ENCODE peak calls at places on chromosomes 12 and 14, in six cellular contexts. K is CD14-positive monocyte, Z is lung, N is AG10803, B is foreskin fibroblast, A is GM23338. W is an unnamed sample.

GRCh38 chr14:91835197-91835919 is 32.0 kb downstream of the TC2N start:
- DNase-seq in K (no peak), Z (no peak), N (no peak), B (no peak), A (peak), W (peak)

GRCh38 chr14:63267171-63267570 is 51.6 kb downstream of the GPHB5 start:
- DNase-seq in K (no peak), Z (no peak), N (no peak), B (no peak), A (no peak), W (no peak)

GRCh38 chr12:108599541-108599940 is 1.7 kb upstream of the TMEM119 start:
- DNase-seq in K (no peak), Z (no peak), N (no peak), B (no peak), A (no peak), W (no peak)

GRCh38 chr14:35107866-35108265 is 13.9 kb downstream of the PPP2R3C start:
- DNase-seq in K (no peak), Z (no peak), N (no peak), B (no peak), A (no peak), W (no peak)

GRCh38 chr12:64820593-64820992 is 3.9 kb upstream of the TBC1D30 start:
- DNase-seq in K (no peak), Z (no peak), N (no peak), B (no peak), A (no peak), W (no peak)

GRCh38 chr12:116497051-116497529 is 62.1 kb upstream of the MAP1LC3B2 start:
- DNase-seq in K (no peak), Z (no peak), N (no peak), B (no peak), A (no peak), W (peak)

GRCh38 chr12:120388711-120389431 is 19.9 kb upstream of the MSI1 start:
- DNase-seq in K (no peak), Z (no peak), N (no peak), B (no peak), A (peak), W (no peak)

GRCh38 chr14:91870001-91870400 is 2.7 kb upstream of the TC2N start:
- DNase-seq in K (no peak), Z (no peak), N (no peak), B (no peak), A (no peak), W (no peak)

GRCh38 chr12:12083688-12084087 is 12.9 kb downstream of the BCL2L14 start:
- DNase-seq in K (no peak), Z (no peak), N (no peak), B (no peak), A (no peak), W (no peak)

GRCh38 chr12:46764005-46764404 is 61.8 kb downstream of the SLC38A4 start:
- DNase-seq in K (no peak), Z (no peak), N (no peak), B (no peak), A (no peak), W (no peak)

GRCh38 chr12:9751204-9752144 is 9.2 kb downstream of the CD69 start:
- DNase-seq in K (no peak), Z (no peak), N (peak), B (peak), A (peak), W (no peak)

GRCh38 chr12:43806737-43807072 is 588 bp upstream of the TWF1 start:
- DNase-seq in K (no peak), Z (no peak), N (no peak), B (no peak), A (no peak), W (no peak)

GRCh38 chr14:52701223-52701622 is 5.8 kb upstream of the PSMC6 start:
- DNase-seq in K (no peak), Z (no peak), N (no peak), B (peak), A (no peak), W (no peak)

GRCh38 chr12:120956579-120957360 is 21.6 kb upstream of the HNF1A start:
- DNase-seq in K (no peak), Z (no peak), N (no peak), B (no peak), A (no peak), W (no peak)

DNA sequence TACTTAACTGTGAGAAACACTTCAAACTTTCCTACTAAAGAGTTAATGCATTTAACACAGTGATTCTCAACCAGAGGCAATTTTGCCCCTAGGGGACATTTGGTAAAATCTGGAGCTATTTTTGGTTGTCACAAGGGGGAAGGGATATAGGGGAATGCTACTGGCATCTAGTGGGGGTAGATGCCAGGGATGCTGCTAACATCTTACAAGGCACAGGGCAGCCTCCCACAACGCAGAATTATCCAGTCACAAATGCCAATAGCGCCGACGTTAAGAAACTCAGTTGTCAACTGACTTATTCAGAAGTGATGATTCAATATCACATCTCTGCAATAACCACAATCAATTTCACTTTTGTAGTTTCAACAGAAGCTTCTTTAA is 2.0 kb downstream of the EEA1 start:
- DNase-seq in K (no peak), Z (no peak), N (peak), B (peak), A (peak), W (peak)
- TF ChIP-seq CTCF in K (no peak), Z (no peak), N (peak), B (peak), A (peak), W (no peak)

GRCh38 chr12:49389092-49389703 is 21.9 kb downstream of the SPATS2 start:
- DNase-seq in K (peak), Z (peak), N (no peak), B (no peak), A (peak), W (no peak)
- TF ChIP-seq CTCF in K (peak), Z (no peak), N (no peak), B (no peak), A (peak), W (peak)

GRCh38 chr12:67430708-67431335 is 161.7 kb downstream of the CAND1 start:
- DNase-seq in K (no peak), Z (peak), N (peak), B (peak), A (peak), W (no peak)
- TF ChIP-seq CTCF in K (no peak), Z (no peak), N (peak), B (no peak), A (peak), W (no peak)

GRCh38 chr14:103854822-103855733 is 7.7 kb upstream of the PPP1R13B start:
- DNase-seq in K (no peak), Z (peak), N (no peak), B (no peak), A (peak), W (no peak)

GRCh38 chr14:103854017-103854808 is 6.8 kb upstream of the PPP1R13B start:
- DNase-seq in K (no peak), Z (no peak), N (no peak), B (no peak), A (no peak), W (no peak)

GRCh38 chr14:103857256-103857655 is 9.9 kb upstream of the PPP1R13B start:
- DNase-seq in K (no peak), Z (no peak), N (no peak), B (no peak), A (no peak), W (no peak)

GRCh38 chr14:103855734-103856095 is 8.3 kb upstream of the PPP1R13B start:
- DNase-seq in K (no peak), Z (no peak), N (no peak), B (no peak), A (no peak), W (no peak)

DNA sequence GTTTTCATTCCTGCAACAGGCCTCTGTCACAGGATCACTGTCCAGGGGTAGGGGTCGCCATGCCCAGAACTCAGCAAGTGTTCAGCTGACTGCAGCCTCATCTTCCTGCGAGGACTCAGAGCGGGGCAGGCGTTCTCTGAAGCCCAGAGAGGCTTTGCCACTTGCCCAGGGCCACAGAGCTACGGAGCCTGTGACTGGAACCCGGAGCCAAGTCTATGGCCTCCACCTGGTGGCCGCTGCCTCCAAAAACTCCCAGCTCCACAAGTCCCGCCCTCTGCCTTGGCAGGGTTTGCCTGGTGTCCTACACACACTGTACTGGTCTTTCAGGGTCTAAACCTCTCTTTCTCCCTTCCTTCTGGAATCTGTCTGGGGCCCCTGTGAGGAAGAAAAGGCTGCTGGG is 8.7 kb upstream of the PPP1R13B start:
- DNase-seq in K (no peak), Z (no peak), N (no peak), B (no peak), A (peak), W (no peak)
- TF ChIP-seq CTCF in K (no peak), Z (no peak), N (no peak), B (no peak), A (peak), W (no peak)

GRCh38 chr12:3896851-3897351 is 23.7 kb upstream of the PARP11 start:
- DNase-seq in K (peak), Z (no peak), N (peak), B (peak), A (no peak), W (no peak)

GRCh38 chr12:3897400-3897910 is 24.3 kb upstream of the PARP11 start:
- DNase-seq in K (no peak), Z (no peak), N (no peak), B (no peak), A (no peak), W (no peak)

GRCh38 chr12:3898751-3899150 is 25.6 kb upstream of the PARP11 start:
- DNase-seq in K (no peak), Z (no peak), N (no peak), B (no peak), A (no peak), W (no peak)

GRCh38 chr12:3904999-3905398 is 31.8 kb upstream of the PARP11 start:
- DNase-seq in K (no peak), Z (no peak), N (no peak), B (no peak), A (no peak), W (no peak)

DNA sequence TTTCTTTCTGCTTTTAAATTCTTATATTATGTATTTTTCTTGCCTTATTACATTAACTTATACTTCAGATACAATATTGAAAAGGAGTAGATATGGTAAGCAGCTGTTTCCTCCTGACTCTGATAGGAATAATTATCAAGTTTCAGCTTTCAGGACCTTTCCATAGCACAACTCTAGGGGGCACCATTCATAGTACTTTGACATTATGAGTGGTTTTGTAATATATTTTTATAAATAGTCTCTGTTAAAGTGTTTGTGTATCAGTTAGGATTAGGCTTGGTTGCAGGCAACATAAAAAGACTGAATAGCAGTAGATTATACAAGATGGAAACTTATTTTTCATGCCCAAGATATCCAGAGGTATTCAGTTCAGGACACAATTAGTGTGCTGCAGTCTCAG is 27.9 kb upstream of the PARP11 start:
- DNase-seq in K (no peak), Z (no peak), N (no peak), B (no peak), A (no peak), W (no peak)
- TF ChIP-seq CTCF in K (no peak), Z (no peak), N (no peak), B (no peak), A (peak), W (no peak)

DNA sequence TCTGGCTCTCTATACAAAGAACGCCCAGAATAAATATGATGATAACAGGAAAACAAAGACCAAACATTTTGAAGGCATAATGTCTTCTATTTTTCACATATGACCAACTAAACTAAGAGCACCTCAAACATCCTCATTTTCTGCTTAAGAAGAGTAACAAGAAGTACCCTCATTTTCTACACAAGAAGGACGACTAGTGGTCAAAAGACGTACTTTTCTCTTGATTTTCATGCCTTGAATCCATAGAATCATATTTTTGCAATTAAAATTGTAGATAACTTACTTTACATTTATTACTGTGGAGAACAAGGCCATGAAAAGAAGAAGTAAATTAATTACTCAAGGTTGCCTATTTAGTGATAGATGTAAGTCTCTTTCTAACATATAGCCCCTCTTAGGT is 358.6 kb downstream of the DUSP6 start:
- DNase-seq in K (no peak), Z (no peak), N (peak), B (peak), A (peak), W (peak)
- TF ChIP-seq CTCF in K (peak), Z (peak), N (peak), B (peak), A (peak), W (peak)

GRCh38 chr14:95210699-95211098 is 53.4 kb upstream of the DICER1 start:
- DNase-seq in K (no peak), Z (no peak), N (no peak), B (no peak), A (no peak), W (no peak)
- TF ChIP-seq CTCF in K (no peak), Z (no peak), N (no peak), B (no peak), A (no peak), W (no peak)

GRCh38 chr14:39576726-39577125 is 144.5 kb upstream of the FBXO33 start:
- DNase-seq in K (no peak), Z (no peak), N (no peak), B (no peak), A (no peak), W (no peak)

GRCh38 chr14:39576258-39576657 is 144.0 kb upstream of the FBXO33 start:
- DNase-seq in K (no peak), Z (no peak), N (no peak), B (no peak), A (peak), W (no peak)

GRCh38 chr14:39582028-39582654 is 149.9 kb upstream of the FBXO33 start:
- DNase-seq in K (no peak), Z (no peak), N (no peak), B (no peak), A (no peak), W (no peak)

DNA sequence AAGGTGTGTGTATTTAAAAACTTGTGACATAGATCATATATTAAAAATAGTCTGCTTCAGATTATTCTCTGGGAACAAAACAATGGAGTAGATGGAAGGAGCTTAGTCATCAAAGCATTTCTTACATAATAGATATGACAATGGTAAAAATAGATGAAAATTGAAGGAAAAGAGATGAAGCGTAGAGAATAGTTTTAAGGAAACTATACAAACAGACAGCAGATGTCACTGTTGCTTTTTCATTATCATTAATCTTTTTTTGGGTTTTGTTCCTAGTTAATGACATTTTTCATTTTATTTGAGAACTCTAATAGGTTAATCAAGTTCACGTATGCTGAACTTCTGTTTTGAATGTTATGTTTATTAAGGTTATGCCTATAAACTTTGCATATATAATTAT is 149.2 kb upstream of the FBXO33 start:
- DNase-seq in K (no peak), Z (no peak), N (no peak), B (peak), A (peak), W (no peak)
- TF ChIP-seq CTCF in K (no peak), Z (no peak), N (no peak), B (no peak), A (no peak), W (peak)